ENCODE peak calls at places on chromosomes 16 and 17, in four cellular contexts. One of them, this sample, is unnamed.
A peak's percentile ranks its signal among the peaks of the same experiment; 100 is the strongest.

GRCh38 chr17:73401911-73402310 is 90.1 kb upstream of the CDC42EP4 start:
- DNase-seq in upper lobe of left lung: no peak
- DNase-seq in A549: no peak
- DNase-seq in heart left ventricle: peak; percentile 87
- DNase-seq in this sample: peak; percentile 36

GRCh38 chr17:59838196-59838911 is 54.4 kb downstream of the TUBD1 start:
- DNase-seq in A549: no peak
- DNase-seq in upper lobe of left lung: no peak
- DNase-seq in heart left ventricle: no peak
- DNase-seq in this sample: peak; percentile 53

GRCh38 chr16:85369741-85370528 is 243.2 kb upstream of the GSE1 start:
- DNase-seq in heart left ventricle: no peak
- DNase-seq in A549: peak; percentile 79
- DNase-seq in upper lobe of left lung: peak; percentile 73
- DNase-seq in this sample: peak; percentile 76

GRCh38 chr16:87127766-87128147 is 189.4 kb downstream of the C16orf95 start:
- DNase-seq in A549: no peak
- DNase-seq in heart left ventricle: no peak
- DNase-seq in upper lobe of left lung: no peak
- DNase-seq in this sample: no peak

GRCh38 chr17:1050996-1051925 is 54.3 kb downstream of the TIMM22 start:
- DNase-seq in A549: no peak
- DNase-seq in heart left ventricle: peak; percentile 17
- DNase-seq in upper lobe of left lung: no peak
- DNase-seq in this sample: no peak

GRCh38 chr16:56576585-56577299 is 11.9 kb downstream of the MT4 start:
- DNase-seq in upper lobe of left lung: peak; percentile 88
- DNase-seq in A549: peak; percentile 41
- DNase-seq in heart left ventricle: peak; percentile 59
- DNase-seq in this sample: peak; percentile 66

GRCh38 chr16:3171181-3171854 is 16.7 kb upstream of the OR1F1 start:
- DNase-seq in upper lobe of left lung: no peak
- DNase-seq in heart left ventricle: no peak
- DNase-seq in A549: no peak
- DNase-seq in this sample: no peak

GRCh38 chr17:63652106-63652505 is 29.9 kb downstream of the MAP3K3 start:
- DNase-seq in upper lobe of left lung: no peak
- DNase-seq in A549: no peak
- DNase-seq in heart left ventricle: no peak
- DNase-seq in this sample: no peak

GRCh38 chr16:22694887-22695382 is 119.0 kb upstream of the HS3ST2 start:
- DNase-seq in upper lobe of left lung: no peak
- DNase-seq in heart left ventricle: no peak
- DNase-seq in A549: no peak
- DNase-seq in this sample: no peak

GRCh38 chr17:16918443-16918842 is 53.5 kb downstream of the TNFRSF13B start:
- DNase-seq in A549: no peak
- DNase-seq in heart left ventricle: no peak
- DNase-seq in upper lobe of left lung: no peak
- DNase-seq in this sample: no peak

GRCh38 chr17:28950752-28951427 is 428 bp downstream of the PHF12 start:
- DNase-seq in upper lobe of left lung: no peak
- DNase-seq in A549: no peak
- DNase-seq in heart left ventricle: no peak
- DNase-seq in this sample: no peak

GRCh38 chr16:69465083-69465721 is 40.8 kb downstream of the CYB5B start:
- DNase-seq in upper lobe of left lung: no peak
- DNase-seq in A549: no peak
- DNase-seq in heart left ventricle: no peak
- DNase-seq in this sample: no peak

GRCh38 chr16:255183-255582 is 20.6 kb downstream of the RGS11 start:
- DNase-seq in upper lobe of left lung: no peak
- DNase-seq in A549: no peak
- DNase-seq in heart left ventricle: no peak
- DNase-seq in this sample: no peak

GRCh38 chr16:51262428-51262827 is 111.4 kb upstream of the SALL1 start:
- DNase-seq in heart left ventricle: no peak
- DNase-seq in A549: no peak
- DNase-seq in upper lobe of left lung: no peak
- DNase-seq in this sample: no peak

GRCh38 chr17:8163978-8164814 is 1.4 kb upstream of the VAMP2 start:
- DNase-seq in A549: peak; percentile 48
- DNase-seq in upper lobe of left lung: peak; percentile 86
- DNase-seq in heart left ventricle: peak; percentile 94
- DNase-seq in this sample: peak; percentile 77

GRCh38 chr17:43401293-43401692 is 2.5 kb downstream of the ARL4D start:
- DNase-seq in A549: peak; percentile 81
- DNase-seq in upper lobe of left lung: peak; percentile 69
- DNase-seq in heart left ventricle: no peak
- DNase-seq in this sample: no peak

GRCh38 chr16:46911038-46911437 is 26.9 kb downstream of the GPT2 start:
- DNase-seq in heart left ventricle: no peak
- DNase-seq in A549: no peak
- DNase-seq in upper lobe of left lung: no peak
- DNase-seq in this sample: peak; percentile 47

GRCh38 chr17:73533801-73534574 is 110.3 kb downstream of the SDK2 start:
- DNase-seq in upper lobe of left lung: no peak
- DNase-seq in heart left ventricle: no peak
- DNase-seq in A549: no peak
- DNase-seq in this sample: no peak

GRCh38 chr17:72373910-72374741 is 253.3 kb downstream of the SOX9 start:
- DNase-seq in heart left ventricle: no peak
- DNase-seq in A549: no peak
- DNase-seq in upper lobe of left lung: no peak
- DNase-seq in this sample: no peak

GRCh38 chr16:53642094-53642493 is 61.6 kb downstream of the RPGRIP1L start:
- DNase-seq in A549: no peak
- DNase-seq in upper lobe of left lung: peak; percentile 52
- DNase-seq in heart left ventricle: no peak
- DNase-seq in this sample: no peak

GRCh38 chr17:81367171-81367570 is 28.1 kb upstream of the BAHCC1 start:
- DNase-seq in upper lobe of left lung: no peak
- DNase-seq in heart left ventricle: no peak
- DNase-seq in A549: no peak
- DNase-seq in this sample: no peak

GRCh38 chr17:81366648-81367047 is 28.6 kb upstream of the BAHCC1 start:
- DNase-seq in heart left ventricle: no peak
- DNase-seq in upper lobe of left lung: no peak
- DNase-seq in A549: no peak
- DNase-seq in this sample: no peak

GRCh38 chr17:81364278-81365147 is 30.7 kb upstream of the BAHCC1 start:
- DNase-seq in heart left ventricle: no peak
- DNase-seq in upper lobe of left lung: no peak
- DNase-seq in A549: no peak
- DNase-seq in this sample: no peak

GRCh38 chr17:81365601-81366585 is 29.4 kb upstream of the BAHCC1 start:
- DNase-seq in upper lobe of left lung: peak; percentile 86
- DNase-seq in heart left ventricle: no peak
- DNase-seq in A549: no peak
- DNase-seq in this sample: no peak

DNA sequence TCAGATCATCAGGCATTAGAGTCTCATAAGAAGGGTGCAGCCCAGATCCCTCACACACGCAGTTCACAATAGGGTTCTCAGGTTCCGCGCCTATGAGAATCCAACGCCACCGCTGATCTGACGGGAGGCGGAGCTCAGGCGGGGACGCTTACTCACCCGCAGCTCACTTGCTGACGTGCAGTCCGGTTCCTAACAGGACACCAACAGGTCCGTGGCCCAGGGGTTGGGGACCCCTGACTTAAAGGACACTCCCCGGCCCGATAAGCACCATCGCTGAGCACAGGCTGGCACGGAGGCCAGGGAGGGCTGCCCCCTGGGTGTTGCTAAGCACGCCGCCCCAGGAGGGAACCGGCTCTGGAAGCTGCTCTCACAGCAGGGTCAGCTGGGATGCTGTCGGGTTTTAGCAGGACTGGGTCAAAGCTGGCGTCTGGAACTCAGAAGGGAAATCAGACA is 30.1 kb upstream of the BAHCC1 start:
- DNase-seq in heart left ventricle: peak; percentile 58
- DNase-seq in A549: no peak
- DNase-seq in upper lobe of left lung: peak; percentile 90
- DNase-seq in this sample: peak; percentile 86
- TF ChIP-seq POLR2A in heart left ventricle: no peak
- TF ChIP-seq POLR2A in A549: no peak
- TF ChIP-seq POLR2A in upper lobe of left lung: peak; percentile 72
- TF ChIP-seq POLR2A in this sample: peak; percentile 65

DNA sequence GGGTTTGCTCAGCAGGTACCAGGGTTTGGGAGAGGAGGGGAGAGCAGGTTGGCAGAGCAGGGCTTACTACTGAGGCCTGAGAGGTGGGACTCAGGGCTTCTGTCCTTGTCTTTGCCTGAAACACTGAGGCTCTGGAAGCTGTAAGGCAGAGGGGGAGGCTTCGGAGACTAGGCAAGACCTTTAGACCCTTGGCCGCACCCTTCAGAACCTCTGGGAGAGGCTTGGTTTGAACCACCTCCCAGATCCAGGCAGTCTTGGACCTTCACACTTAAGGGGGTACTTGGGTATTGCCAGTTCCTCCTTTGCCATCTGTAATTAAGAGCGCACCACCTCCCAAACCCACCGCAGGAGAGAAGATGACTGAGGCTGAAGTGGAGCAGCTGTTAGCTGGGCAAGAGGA is 12.9 kb downstream of the MYL4 start:
- DNase-seq in A549: no peak
- DNase-seq in upper lobe of left lung: no peak
- DNase-seq in heart left ventricle: no peak
- DNase-seq in this sample: no peak
- H3K4me1 ChIP-seq in A549: peaks cover 13% of the 10 kb centered on the region
- H3K4me1 ChIP-seq in upper lobe of left lung: peaks cover 33% of the 10 kb centered on the region
- H3K4me1 ChIP-seq in heart left ventricle: peaks cover 31% of the 10 kb centered on the region
- H3K4me1 ChIP-seq in this sample: peaks cover 26% of the 10 kb centered on the region

GRCh38 chr17:74862108-74862901 is 2.6 kb upstream of the GRIN2C start:
- DNase-seq in upper lobe of left lung: peak; percentile 71
- DNase-seq in heart left ventricle: peak; percentile 72
- DNase-seq in A549: peak; percentile 79
- DNase-seq in this sample: peak; percentile 83
- H3K4me3 ChIP-seq in upper lobe of left lung: no peak overlapping the region
- H3K4me3 ChIP-seq in heart left ventricle: peak overlapping the region; percentile 51
- H3K4me3 ChIP-seq in A549: no peak overlapping the region
- H3K4me3 ChIP-seq in this sample: no peak overlapping the region

GRCh38 chr16:55418586-55418985 is 60.4 kb upstream of the MMP2 start:
- DNase-seq in A549: no peak
- DNase-seq in heart left ventricle: no peak
- DNase-seq in upper lobe of left lung: no peak
- DNase-seq in this sample: no peak
- TF ChIP-seq POLR2A in A549: no peak
- TF ChIP-seq POLR2A in heart left ventricle: no peak
- TF ChIP-seq POLR2A in upper lobe of left lung: no peak
- TF ChIP-seq POLR2A in this sample: no peak

DNA sequence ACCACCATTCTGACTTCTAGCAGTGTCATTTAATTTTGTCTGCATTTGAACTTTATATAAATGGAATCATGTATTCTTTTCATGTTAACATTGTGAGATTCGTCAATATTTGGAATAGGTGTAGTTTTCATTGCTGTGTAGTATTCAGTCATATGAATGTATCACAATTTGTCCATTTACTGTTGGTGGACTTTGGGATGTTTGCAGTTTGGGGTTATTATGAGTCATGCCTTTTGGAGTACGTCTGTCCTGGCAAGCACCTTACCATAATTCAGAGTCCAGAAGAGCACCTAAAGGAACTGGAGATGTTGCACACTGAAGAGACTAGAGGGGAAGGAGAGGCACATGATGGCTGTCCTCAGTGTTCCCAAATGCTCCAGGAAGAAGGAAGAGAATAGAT is 3.1 kb upstream of the PHKG2 start:
- DNase-seq in upper lobe of left lung: peak; percentile 11
- DNase-seq in heart left ventricle: no peak
- DNase-seq in A549: no peak
- DNase-seq in this sample: no peak
- H3K4me1 ChIP-seq in upper lobe of left lung: peaks cover 20% of the 10 kb centered on the region
- H3K4me1 ChIP-seq in heart left ventricle: peaks cover 25% of the 10 kb centered on the region
- H3K4me1 ChIP-seq in A549: peaks cover 35% of the 10 kb centered on the region
- H3K4me1 ChIP-seq in this sample: no peaks in the 10 kb centered on the region

This sample was measured in Peyer's patch.